ENCODE peak calls at places on chromosomes 1 and 21, in four cellular contexts. W is HEK293T, S is Caki2, B is anterior cingulate cortex. Z is an unnamed sample.

GRCh38 chr1:193634876-193635275 is 448.5 kb upstream of the B3GALT2 start:
- DNase-seq in B (no peak), W (no peak), S (no peak), Z (no peak)

GRCh38 chr21:42652527-42653491 is 612 bp upstream of the PDE9A start:
- DNase-seq in B (peak; percentile 70), S (peak; percentile 80), W (peak; percentile 45), Z (peak; percentile 11)

GRCh38 chr1:201676061-201676644 is 137.2 kb downstream of the NAV1 start:
- DNase-seq in B (no peak), S (peak; percentile 22), W (no peak), Z (no peak)

GRCh38 chr1:41363632-41364320 is 2.5 kb downstream of the FOXO6 start:
- DNase-seq in B (no peak), S (no peak), W (no peak), Z (no peak)

GRCh38 chr1:87805661-87806376 is 477.1 kb downstream of the LMO4 start:
- DNase-seq in S (peak; percentile 86), W (no peak), B (no peak), Z (no peak)

GRCh38 chr1:86429830-86430229 is 5.9 kb downstream of the CLCA2 start:
- DNase-seq in B (no peak), S (no peak), W (no peak), Z (no peak)

GRCh38 chr1:118143828-118144227 is 41.2 kb downstream of the SPAG17 start:
- DNase-seq in S (no peak), W (no peak), B (no peak), Z (no peak)

GRCh38 chr1:103561612-103562395 is 9.6 kb upstream of the AMY2B start:
- DNase-seq in B (no peak), W (no peak), S (no peak), Z (no peak)

GRCh38 chr1:233248014-233248413 is 47.5 kb downstream of the PCNX2 start:
- DNase-seq in W (no peak), B (no peak), S (no peak), Z (no peak)

GRCh38 chr1:33099290-33100118 is 18.6 kb downstream of the AZIN2 start:
- DNase-seq in W (no peak), B (no peak), S (peak; percentile 99), Z (no peak)

GRCh38 chr1:115830963-115831362 is 10.0 kb downstream of the NHLH2 start:
- DNase-seq in S (no peak), W (no peak), B (no peak), Z (no peak)

GRCh38 chr1:231390071-231390470 is 32.0 kb downstream of the EGLN1 start:
- DNase-seq in W (no peak), B (no peak), S (no peak), Z (no peak)

GRCh38 chr21:15255359-15256157 is 190.8 kb upstream of the NRIP1 start:
- DNase-seq in W (no peak), S (no peak), B (no peak), Z (no peak)

GRCh38 chr1:114258633-114259032 is 105.0 kb upstream of the SYT6 start:
- DNase-seq in W (no peak), S (no peak), B (no peak), Z (no peak)

GRCh38 chr1:154423303-154423987 is 18.3 kb downstream of the IL6R start:
- DNase-seq in S (no peak), W (no peak), B (no peak), Z (no peak)

GRCh38 chr1:221711156-221711577 is 30.7 kb downstream of the DUSP10 start:
- DNase-seq in S (no peak), W (no peak), B (no peak), Z (no peak)

GRCh38 chr1:167713330-167714081 is 8.3 kb upstream of the MPZL1 start:
- DNase-seq in S (no peak), B (no peak), W (no peak), Z (no peak)

GRCh38 chr1:165069829-165070228 is 286.7 kb downstream of the LMX1A start:
- DNase-seq in B (peak; percentile 44), W (no peak), S (no peak), Z (peak; percentile 93)

GRCh38 chr1:29475256-29475800 is 239.0 kb downstream of the PTPRU start:
- DNase-seq in W (no peak), S (no peak), B (no peak), Z (no peak)

GRCh38 chr1:966603-967295 is 467 bp downstream of the PLEKHN1 start:
- DNase-seq in S (peak; percentile 70), B (no peak), W (peak; percentile 61), Z (no peak)

GRCh38 chr1:234240680-234241079 is 132.6 kb upstream of the COA6 start:
- DNase-seq in S (no peak), B (no peak), W (no peak), Z (no peak)

GRCh38 chr1:54400321-54400720 is 5.9 kb downstream of the SSBP3 start:
- DNase-seq in W (no peak), S (no peak), B (no peak), Z (no peak)

GRCh38 chr1:115107501-115108260 is 18.4 kb upstream of the TSPAN2 start:
- DNase-seq in B (no peak), W (no peak), S (no peak), Z (no peak)

GRCh38 chr1:241716915-241717651 is 65.0 kb downstream of the WDR64 start:
- DNase-seq in S (no peak), W (no peak), B (no peak), Z (no peak)

GRCh38 chr1:147539122-147539575 is 2.2 kb upstream of the BCL9 start:
- DNase-seq in W (no peak), B (no peak), S (peak; percentile 95), Z (no peak)

GRCh38 chr1:213656039-213656438 is 331.7 kb upstream of the PROX1 start:
- DNase-seq in B (no peak), W (no peak), S (no peak), Z (no peak)

GRCh38 chr21:33751120-33751519 is 108.8 kb downstream of the ITSN1 start:
- DNase-seq in S (peak; percentile 37), W (no peak), B (no peak), Z (no peak)

GRCh38 chr1:21372383-21372782 is 67.6 kb upstream of the NBPF3 start:
- DNase-seq in B (no peak), W (no peak), S (no peak), Z (no peak)

GRCh38 chr1:69985901-69986439 is 219.4 kb downstream of the LRRC40 start:
- DNase-seq in S (no peak), W (no peak), B (no peak), Z (no peak)

GRCh38 chr1:216173315-216173714 is 249.9 kb downstream of the USH2A start:
- DNase-seq in S (no peak), W (no peak), B (no peak), Z (no peak)

GRCh38 chr21:25895565-25896205 is 160.9 kb downstream of the GABPA start:
- DNase-seq in S (no peak), B (peak; percentile 15), W (no peak), Z (peak; percentile 53)